ENCODE peak calls at places on chromosome 10, in four cellular contexts. One of them, this sample, is unnamed.
A peak's percentile ranks its signal among the peaks of the same experiment; 100 is the strongest.

GRCh38 chr10:84237199-84238051 is 3.9 kb downstream of the LRIT1 start:
- DNase-seq in naive B cell: no peak
- DNase-seq in AG08396: no peak
- DNase-seq in GM10248: no peak
- DNase-seq in this sample: no peak

GRCh38 chr10:132503581-132504421 is 33.8 kb upstream of the INPP5A start:
- DNase-seq in naive B cell: no peak
- DNase-seq in AG08396: no peak
- DNase-seq in GM10248: no peak
- DNase-seq in this sample: no peak

GRCh38 chr10:4662576-4663161 is 163.3 kb upstream of the AKR1E2 start:
- DNase-seq in naive B cell: no peak
- DNase-seq in AG08396: no peak
- DNase-seq in GM10248: no peak
- DNase-seq in this sample: no peak

GRCh38 chr10:103619424-103620356 is 126.2 kb downstream of the NEURL1 start:
- DNase-seq in naive B cell: no peak
- DNase-seq in AG08396: no peak
- DNase-seq in GM10248: no peak
- DNase-seq in this sample: no peak

GRCh38 chr10:92848037-92848440 is 281 bp upstream of the EXOC6 start:
- DNase-seq in naive B cell: no peak
- DNase-seq in AG08396: peak; percentile 12
- DNase-seq in GM10248: no peak
- DNase-seq in this sample: no peak

GRCh38 chr10:16521311-16522016 is at the start of gene C1QL3:
- DNase-seq in naive B cell: peak; percentile 16
- DNase-seq in AG08396: peak; percentile 34
- DNase-seq in GM10248: peak; percentile 49
- DNase-seq in this sample: no peak

GRCh38 chr10:37473906-37474305 is 348.5 kb downstream of the ANKRD30A start:
- DNase-seq in naive B cell: no peak
- DNase-seq in AG08396: no peak
- DNase-seq in GM10248: no peak
- DNase-seq in this sample: no peak

GRCh38 chr10:49083256-49083655 is 32.1 kb downstream of the VSTM4 start:
- DNase-seq in naive B cell: no peak
- DNase-seq in AG08396: no peak
- DNase-seq in GM10248: no peak
- DNase-seq in this sample: peak; percentile 92

GRCh38 chr10:42961776-42962119 is 115.1 kb upstream of the RET start:
- DNase-seq in naive B cell: no peak
- DNase-seq in AG08396: no peak
- DNase-seq in GM10248: no peak
- DNase-seq in this sample: no peak

GRCh38 chr10:26043469-26043868 is 109.4 kb downstream of the MYO3A start:
- DNase-seq in naive B cell: no peak
- DNase-seq in AG08396: no peak
- DNase-seq in GM10248: no peak
- DNase-seq in this sample: no peak

GRCh38 chr10:68208424-68209042 is 23.4 kb downstream of the ATOH7 start:
- DNase-seq in naive B cell: no peak
- DNase-seq in AG08396: peak; percentile 73
- DNase-seq in GM10248: peak; percentile 45
- DNase-seq in this sample: no peak

GRCh38 chr10:93475227-93475626 is 6.9 kb downstream of the MYOF start:
- DNase-seq in naive B cell: no peak
- DNase-seq in AG08396: no peak
- DNase-seq in GM10248: no peak
- DNase-seq in this sample: no peak

GRCh38 chr10:31822616-31823318 is 105.9 kb downstream of the ARHGAP12 start:
- DNase-seq in naive B cell: no peak
- DNase-seq in AG08396: no peak
- DNase-seq in GM10248: no peak
- DNase-seq in this sample: no peak

GRCh38 chr10:32054087-32054486 is 2.1 kb downstream of the KIF5B start:
- DNase-seq in naive B cell: no peak
- DNase-seq in AG08396: peak; percentile 16
- DNase-seq in GM10248: no peak
- DNase-seq in this sample: no peak

GRCh38 chr10:44393834-44394547 is 9.1 kb upstream of the CXCL12 start:
- DNase-seq in naive B cell: no peak
- DNase-seq in AG08396: no peak
- DNase-seq in GM10248: no peak
- DNase-seq in this sample: peak; percentile 70

GRCh38 chr10:5014936-5015335 is 11.3 kb upstream of the AKR1C2 start:
- DNase-seq in naive B cell: no peak
- DNase-seq in AG08396: no peak
- DNase-seq in GM10248: no peak
- DNase-seq in this sample: no peak

GRCh38 chr10:76523215-76523614 is 1091.8 kb downstream of the LRMDA start:
- DNase-seq in naive B cell: no peak
- DNase-seq in AG08396: no peak
- DNase-seq in GM10248: no peak
- DNase-seq in this sample: no peak

GRCh38 chr10:30433286-30433778 is 652 bp upstream of the MAP3K8 start:
- DNase-seq in naive B cell: no peak
- DNase-seq in AG08396: peak; percentile 63
- DNase-seq in GM10248: no peak
- DNase-seq in this sample: peak; percentile 96

GRCh38 chr10:23158370-23158769 is 33.7 kb upstream of the PTF1A start:
- DNase-seq in naive B cell: peak; percentile 21
- DNase-seq in AG08396: peak; percentile 81
- DNase-seq in GM10248: peak; percentile 79
- DNase-seq in this sample: peak; percentile 86

GRCh38 chr10:128375171-128375570 is 248.9 kb upstream of the MKI67 start:
- DNase-seq in naive B cell: no peak
- DNase-seq in AG08396: no peak
- DNase-seq in GM10248: no peak
- DNase-seq in this sample: no peak

GRCh38 chr10:118753331-118753730 is 1.4 kb downstream of the CACUL1 start:
- DNase-seq in naive B cell: no peak
- DNase-seq in AG08396: no peak
- DNase-seq in GM10248: no peak
- DNase-seq in this sample: no peak

GRCh38 chr10:70652761-70653657 is 19.3 kb upstream of the ADAMTS14 start:
- DNase-seq in naive B cell: no peak
- DNase-seq in AG08396: peak; percentile 85
- DNase-seq in GM10248: no peak
- DNase-seq in this sample: no peak

GRCh38 chr10:89615105-89615504 is 29.9 kb downstream of the PANK1 start:
- DNase-seq in naive B cell: no peak
- DNase-seq in AG08396: no peak
- DNase-seq in GM10248: no peak
- DNase-seq in this sample: no peak

GRCh38 chr10:21634599-21635365 is 100.8 kb downstream of the MLLT10 start:
- DNase-seq in naive B cell: no peak
- DNase-seq in AG08396: peak; percentile 11
- DNase-seq in GM10248: no peak
- DNase-seq in this sample: no peak

GRCh38 chr10:28177944-28178637 is 124.8 kb downstream of the MPP7 start:
- DNase-seq in naive B cell: no peak
- DNase-seq in AG08396: peak; percentile 7
- DNase-seq in GM10248: peak; percentile 16
- DNase-seq in this sample: no peak

GRCh38 chr10:26378763-26379361 is 59.3 kb upstream of the APBB1IP start:
- DNase-seq in naive B cell: no peak
- DNase-seq in AG08396: no peak
- DNase-seq in GM10248: no peak
- DNase-seq in this sample: no peak

GRCh38 chr10:107971411-107971810 is 806.9 kb upstream of the SORCS1 start:
- DNase-seq in naive B cell: no peak
- DNase-seq in AG08396: no peak
- DNase-seq in GM10248: no peak
- DNase-seq in this sample: no peak

This sample was measured in esophagus muscularis mucosa.